ENCODE peak calls at places on chromosomes 2 and 18, in five cellular contexts. E is CD8-positive, alpha-beta T cell; Y is thoracic aorta; X is keratinocyte; L is esophagus squamous epithelium. R is an unnamed sample. For H3K4me1, the result is how much of the 10 kb centered on the place peaks cover.

GRCh38 chr2:15043336-15044058 is 411.0 kb downstream of the LRATD1 start:
- DNase-seq in E (no peak), Y (no peak), X (no peak), L (no peak), R (no peak)

GRCh38 chr18:22343613-22344012 is 74.1 kb downstream of the CTAGE1 start:
- DNase-seq in E (no peak), Y (no peak), X (no peak), L (no peak), R (no peak)

GRCh38 chr2:240626531-240627300 is 1.4 kb downstream of the GPR35 start:
- DNase-seq in E (no peak), Y (no peak), X (no peak), L (no peak), R (peak)

GRCh38 chr2:56379066-56379465 is 195.3 kb downstream of the CCDC85A start:
- DNase-seq in E (no peak), Y (no peak), X (no peak), L (no peak), R (no peak)

GRCh38 chr2:235940330-235940729 is 227.9 kb downstream of the GBX2 start:
- DNase-seq in E (no peak), Y (no peak), X (no peak), L (no peak), R (no peak)

GRCh38 chr2:70570041-70570661 is 16.5 kb upstream of the TGFA start:
- DNase-seq in E (no peak), Y (no peak), X (peak), L (no peak), R (no peak)

GRCh38 chr2:187319441-187320108 is 128.5 kb downstream of the CALCRL start:
- DNase-seq in E (no peak), Y (no peak), X (no peak), L (no peak), R (no peak)

GRCh38 chr2:120538691-120539420 is 192.9 kb downstream of the INHBB start:
- DNase-seq in E (no peak), Y (no peak), X (no peak), L (no peak), R (no peak)

GRCh38 chr18:79241755-79242154 is 154.0 kb upstream of the NFATC1 start:
- DNase-seq in E (no peak), Y (no peak), X (no peak), L (no peak), R (no peak)

GRCh38 chr2:224922142-224922727 is 120.0 kb downstream of the DOCK10 start:
- DNase-seq in E (no peak), Y (no peak), X (no peak), L (no peak), R (no peak)

GRCh38 chr2:25306767-25307368 is 34.9 kb downstream of the DNMT3A start:
- DNase-seq in E (no peak), Y (no peak), X (no peak), L (no peak), R (no peak)

GRCh38 chr2:106839849-106840595 is 45.9 kb downstream of the ST6GAL2 start:
- DNase-seq in E (no peak), Y (no peak), X (no peak), L (no peak), R (no peak)

GRCh38 chr2:27977623-27978312 is 87.2 kb downstream of the BABAM2 start:
- DNase-seq in E (no peak), Y (no peak), X (no peak), L (no peak), R (no peak)

GRCh38 chr2:143852748-143853147 is 667.2 kb downstream of the ZEB2 start:
- DNase-seq in E (no peak), Y (no peak), X (no peak), L (no peak), R (no peak)

GRCh38 chr2:70528921-70529320 is 24.7 kb downstream of the TGFA start:
- DNase-seq in E (no peak), Y (no peak), X (no peak), L (no peak), R (no peak)

GRCh38 chr2:224086226-224086911 is 47.3 kb upstream of the SERPINE2 start:
- DNase-seq in E (no peak), Y (no peak), X (peak), L (no peak), R (peak)

GRCh38 chr2:9288681-9289338 is 82.2 kb downstream of the ASAP2 start:
- DNase-seq in E (no peak), Y (no peak), X (no peak), L (no peak), R (no peak)

GRCh38 chr2:157246212-157247067 is 11.1 kb upstream of the GALNT5 start:
- DNase-seq in E (no peak), Y (no peak), X (peak), L (no peak), R (no peak)

GRCh38 chr2:124913873-124914272 is 888.8 kb downstream of the CNTNAP5 start:
- DNase-seq in E (no peak), Y (no peak), X (no peak), L (no peak), R (no peak)

GRCh38 chr2:152847067-152847466 is 128.6 kb downstream of the ARL6IP6 start:
- DNase-seq in E (no peak), Y (no peak), X (no peak), L (no peak), R (no peak)

GRCh38 chr18:55547705-55548056 is 40.3 kb downstream of the TCF4 start:
- DNase-seq in E (no peak), Y (no peak), X (no peak), L (no peak), R (no peak)

GRCh38 chr2:204150695-204151240 is 214.2 kb downstream of the ICOS start:
- DNase-seq in E (no peak), Y (no peak), X (no peak), L (no peak), R (no peak)

GRCh38 chr2:100905132-100905805 is 85.3 kb downstream of the NPAS2 start:
- DNase-seq in E (no peak), Y (no peak), X (no peak), L (no peak), R (no peak)

GRCh38 chr2:32246911-32247310 is 17.8 kb downstream of the NLRC4 start:
- DNase-seq in E (no peak), Y (no peak), X (peak), L (no peak), R (no peak)

GRCh38 chr2:209864716-209865295 is 93.2 kb downstream of the UNC80 start:
- DNase-seq in E (no peak), Y (no peak), X (no peak), L (no peak), R (no peak)

GRCh38 chr2:46923011-46923669 is 7.5 kb upstream of the MCFD2 start:
- DNase-seq in E (no peak), Y (no peak), X (no peak), L (no peak), R (no peak)

GRCh38 chr2:241638063-241638660 is 669 bp downstream of the ATG4B start:
- DNase-seq in E (no peak), Y (no peak), X (no peak), L (no peak), R (no peak)

GRCh38 chr2:234451852-234452625 is 44.8 kb downstream of the ARL4C start:
- DNase-seq in E (no peak), Y (no peak), X (no peak), L (no peak), R (no peak)

GRCh38 chr2:10283106-10284062 is 19.3 kb upstream of the HPCAL1 start:
- DNase-seq in E (no peak), Y (no peak), X (peak), L (no peak), R (no peak)

GRCh38 chr2:171667041-171667440 is 20.2 kb upstream of the DYNC1I2 start:
- DNase-seq in E (no peak), Y (no peak), X (no peak), L (no peak), R (no peak)

GRCh38 chr2:68368657-68369339 is 3.7 kb downstream of the PLEK start:
- DNase-seq in E (no peak), Y (no peak), X (no peak), L (no peak), R (no peak)

GRCh38 chr2:20291106-20291564 is 59.5 kb downstream of the PUM2 start:
- DNase-seq in E (no peak), Y (no peak), X (peak), L (no peak), R (no peak)

GRCh38 chr18:7514796-7515440 is 52.2 kb upstream of the PTPRM start:
- DNase-seq in E (no peak), Y (no peak), X (peak), L (no peak), R (no peak)

GRCh38 chr18:25826823-25827617 is 263.4 kb downstream of the SS18 start:
- DNase-seq in E (no peak), Y (no peak), X (no peak), L (no peak), R (no peak)

GRCh38 chr18:60984496-60984895 is 348.7 kb upstream of the CDH20 start:
- DNase-seq in E (no peak), Y (no peak), X (no peak), L (no peak), R (no peak)

GRCh38 chr18:55575949-55576348 is 12.0 kb downstream of the TCF4 start:
- DNase-seq in E (no peak), Y (no peak), X (no peak), L (no peak), R (no peak)

GRCh38 chr18:51171625-51172024 is 25.9 kb downstream of the MEX3C start:
- DNase-seq in E (no peak), Y (no peak), X (no peak), L (no peak), R (no peak)
- H3K4me1 ChIP-seq in E (under half), Y (under half), X (under half), L (under half), R (under half)

DNA sequence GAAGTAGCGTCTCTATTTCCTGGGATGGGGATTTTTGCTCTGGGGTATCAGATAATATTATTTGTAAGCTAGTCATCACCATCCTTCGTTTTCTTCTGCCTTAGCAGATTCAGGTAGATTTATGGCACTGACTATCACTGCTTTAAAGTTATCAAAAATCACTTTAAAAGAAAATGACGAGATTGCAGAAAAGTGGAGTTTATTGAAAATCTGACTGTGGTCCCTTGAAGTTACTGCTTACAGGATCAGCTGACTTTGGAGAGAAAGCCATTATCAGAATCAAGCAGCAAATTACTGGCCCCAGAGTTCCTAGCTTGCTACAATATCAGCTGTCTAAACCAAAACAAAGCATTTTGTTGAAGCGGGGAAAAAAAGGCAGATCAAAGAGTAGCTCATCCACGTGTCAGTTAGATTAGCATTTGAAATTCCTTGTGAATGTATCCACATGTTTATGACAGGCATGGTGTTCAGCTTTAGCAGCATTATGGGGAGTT is 18.5 kb downstream of the MBP start:
- DNase-seq in E (no peak), Y (no peak), X (no peak), L (no peak), R (no peak)
- H3K4me1 ChIP-seq in E (half or more), Y (under half), X (under half), L (under half), R (under half)

GRCh38 chr18:9682572-9682971 is 25.5 kb upstream of the RAB31 start:
- DNase-seq in E (no peak), Y (no peak), X (no peak), L (no peak), R (no peak)
- H3K4me1 ChIP-seq in E (under half), Y (under half), X (under half), L (under half), R (under half)

GRCh38 chr2:55156326-55156725 is 75.8 kb downstream of the CLHC1 start:
- DNase-seq in E (no peak), Y (no peak), X (no peak), L (no peak), R (no peak)
- H3K4me1 ChIP-seq in E (under half), Y (under half), X (half or more), L (half or more), R (under half)

GRCh38 chr18:48825101-48825745 is 125.5 kb downstream of the SMAD7 start:
- DNase-seq in E (no peak), Y (no peak), X (no peak), L (no peak), R (peak)
- H3K4me1 ChIP-seq in E (under half), Y (under half), X (under half), L (under half), R (half or more)

DNA sequence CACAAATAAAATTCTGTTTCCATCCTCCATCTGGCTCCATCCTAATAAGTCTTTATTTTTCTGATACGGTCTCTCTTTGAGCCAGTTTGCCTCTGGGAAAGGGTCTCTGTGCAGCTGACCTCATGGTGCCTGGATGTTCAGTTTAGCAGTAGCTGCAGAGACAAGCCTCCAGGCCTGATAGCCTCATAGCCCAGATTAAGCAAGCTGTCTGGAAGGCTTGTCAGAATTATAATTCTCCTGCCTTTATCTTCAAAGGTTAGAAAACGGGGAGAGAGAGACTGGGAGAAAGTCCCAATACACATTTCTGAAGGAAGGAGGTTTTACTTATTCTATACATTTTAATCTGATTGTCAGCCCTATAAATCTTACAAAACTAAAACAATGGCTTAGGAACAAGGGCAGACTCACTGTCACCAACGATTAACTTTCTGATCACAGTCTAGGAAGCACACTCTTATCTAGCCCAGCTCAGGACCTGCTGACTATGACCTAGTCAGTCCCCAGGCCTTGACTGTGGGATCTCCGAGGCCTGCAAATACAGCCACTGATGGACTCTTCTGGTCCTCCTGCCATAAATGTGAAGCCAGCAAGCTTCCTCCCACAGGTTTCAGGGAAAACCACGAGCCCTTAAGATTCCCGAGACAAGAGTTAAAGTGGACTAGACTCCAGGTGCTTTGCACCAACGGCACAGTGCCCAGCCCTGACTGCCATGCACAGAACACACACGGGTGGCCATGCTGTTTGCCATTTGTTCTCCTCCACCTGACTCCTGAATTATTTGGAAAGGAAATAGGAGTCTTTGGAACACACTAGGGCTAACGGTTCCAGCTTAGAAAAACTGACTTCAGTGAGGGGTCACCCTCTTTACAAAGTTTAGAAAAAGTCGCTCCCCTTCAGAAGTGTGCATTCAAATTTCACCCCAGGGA is 111.4 kb upstream of the SMAD7 start:
- DNase-seq in E (no peak), Y (no peak), X (no peak), L (no peak), R (no peak)
- H3K4me1 ChIP-seq in E (under half), Y (under half), X (under half), L (under half), R (under half)

DNA sequence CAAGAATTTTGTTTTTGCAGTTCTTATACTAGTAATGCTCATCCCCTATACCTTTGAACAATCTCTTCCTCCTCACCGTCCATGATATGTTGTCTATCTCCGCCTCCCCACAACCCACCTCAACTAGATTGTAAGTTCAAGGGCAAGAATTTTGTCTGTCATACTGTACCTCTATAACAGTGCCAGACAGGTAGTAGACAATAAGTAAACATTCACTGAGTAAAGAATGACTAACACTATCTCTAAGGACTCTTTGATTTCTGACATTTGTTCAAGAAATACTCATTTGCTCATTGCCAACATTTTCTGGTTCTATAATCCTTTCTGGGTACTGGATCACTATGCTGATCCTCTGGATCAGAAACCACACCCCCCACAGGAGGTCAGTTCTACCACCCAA is 82.4 kb downstream of the EXOC6B start:
- DNase-seq in E (no peak), Y (no peak), X (no peak), L (no peak), R (no peak)
- H3K4me1 ChIP-seq in E (under half), Y (under half), X (under half), L (under half), R (under half)

GRCh38 chr2:16628316-16628715 is 37.3 kb downstream of the CYRIA start:
- DNase-seq in E (no peak), Y (no peak), X (no peak), L (no peak), R (no peak)
- H3K4me1 ChIP-seq in E (under half), Y (under half), X (under half), L (under half), R (under half)

DNA sequence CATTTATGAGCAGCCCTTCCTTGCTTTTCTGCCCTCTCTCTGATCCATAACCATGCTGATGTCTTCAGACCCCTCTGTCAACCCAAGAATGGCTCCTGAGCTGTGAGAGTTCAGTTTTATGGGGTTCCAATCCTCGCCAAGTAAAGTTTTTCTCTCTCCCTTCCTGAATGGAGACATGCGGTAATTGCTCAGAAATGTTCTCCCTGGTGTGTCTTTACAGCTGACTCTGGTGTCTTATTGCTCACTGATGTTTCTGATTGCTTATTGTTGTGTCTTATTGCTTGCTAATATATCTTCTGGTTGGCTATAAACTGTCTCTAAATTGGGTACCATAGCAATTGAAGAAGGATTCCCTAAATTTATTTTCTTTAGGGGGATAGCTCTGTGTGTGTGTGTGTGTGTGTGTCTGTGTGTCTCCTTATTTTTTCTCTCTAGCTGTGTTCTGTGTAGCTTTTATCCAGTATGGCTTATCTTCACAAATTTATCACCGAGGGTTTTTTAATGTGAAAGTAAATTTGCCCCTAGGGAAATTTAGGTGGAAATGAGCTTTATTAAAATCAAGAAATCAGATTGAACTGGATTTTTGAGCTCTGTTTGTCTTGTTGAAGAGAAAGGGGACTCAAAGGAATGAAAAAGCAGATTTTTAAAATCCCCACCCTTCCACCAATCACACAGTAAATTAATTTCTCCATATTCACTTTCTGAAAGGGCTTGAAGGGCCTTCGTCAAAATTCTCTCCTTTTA is 19.5 kb downstream of the MGAT5 start:
- DNase-seq in E (no peak), Y (no peak), X (no peak), L (no peak), R (no peak)
- H3K4me1 ChIP-seq in E (under half), Y (under half), X (under half), L (under half), R (under half)

R was measured in ascending aorta.